ENCODE peak calls at places on chromosomes 13 and 19, in seven cellular contexts. Y, F, B, N, Q, U and X are unnamed samples.

GRCh38 chr13:51192348-51192747 is 29.9 kb upstream of the FAM124A start:
- DNase-seq in Y (peak; percentile 6), F (no peak), B (no peak), N (no peak), Q (no peak), U (no peak), X (no peak)

GRCh38 chr19:6639439-6639838 is 30.5 kb downstream of the TNFSF14 start:
- DNase-seq in Y (peak; percentile 5), F (no peak), B (no peak), N (no peak), Q (no peak), U (no peak), X (no peak)

GRCh38 chr13:97072297-97072696 is 78.0 kb upstream of the OXGR1 start:
- DNase-seq in Y (no peak), F (no peak), B (no peak), N (no peak), Q (no peak), U (no peak), X (no peak)

GRCh38 chr13:95641961-95642621 is 2.4 kb downstream of the DZIP1 start:
- DNase-seq in Y (peak; percentile 31), F (peak; percentile 80), B (peak; percentile 50), N (no peak), Q (no peak), U (no peak), X (no peak)

GRCh38 chr19:48487944-48488343 is 18.8 kb downstream of the CYTH2 start:
- DNase-seq in Y (no peak), F (no peak), B (peak; percentile 91), N (peak; percentile 90), Q (peak; percentile 81), U (no peak), X (peak; percentile 93)

GRCh38 chr13:107881362-107881761 is 334.0 kb downstream of the LIG4 start:
- DNase-seq in Y (no peak), F (no peak), B (no peak), N (no peak), Q (no peak), U (no peak), X (no peak)

GRCh38 chr13:80873589-80873988 is 532.7 kb upstream of the SPRY2 start:
- DNase-seq in Y (no peak), F (no peak), B (peak; percentile 42), N (no peak), Q (no peak), U (no peak), X (no peak)

GRCh38 chr13:54433511-54434206 is 1405.0 kb downstream of the OLFM4 start:
- DNase-seq in Y (no peak), F (no peak), B (peak; percentile 47), N (no peak), Q (no peak), U (no peak), X (no peak)

GRCh38 chr13:29892149-29892548 is 41.7 kb upstream of the UBL3 start:
- DNase-seq in Y (no peak), F (no peak), B (no peak), N (no peak), Q (no peak), U (peak; percentile 64), X (no peak)

GRCh38 chr19:19062454-19063182 is 1.2 kb upstream of the SLC25A42 start:
- DNase-seq in Y (peak; percentile 11), F (no peak), B (no peak), N (no peak), Q (peak; percentile 52), U (no peak), X (peak; percentile 42)

GRCh38 chr13:108352599-108352998 is 83.1 kb downstream of the TNFSF13B start:
- DNase-seq in Y (no peak), F (no peak), B (no peak), N (no peak), Q (no peak), U (no peak), X (no peak)

GRCh38 chr19:52898101-52898500 is 666 bp upstream of the ZNF320 start:
- DNase-seq in Y (no peak), F (peak; percentile 41), B (no peak), N (no peak), Q (no peak), U (no peak), X (no peak)

GRCh38 chr13:29935309-29935981 is 85.0 kb upstream of the UBL3 start:
- DNase-seq in Y (no peak), F (no peak), B (peak; percentile 88), N (no peak), Q (no peak), U (no peak), X (no peak)

GRCh38 chr19:49094505-49095482 is 9.5 kb downstream of the SNRNP70 start:
- DNase-seq in Y (no peak), F (no peak), B (no peak), N (no peak), Q (no peak), U (no peak), X (no peak)

GRCh38 chr13:94110011-94110410 is 369.5 kb downstream of the DCT start:
- DNase-seq in Y (no peak), F (no peak), B (no peak), N (no peak), Q (no peak), U (no peak), X (no peak)

GRCh38 chr19:29003641-29004409 is 209.1 kb downstream of the UQCRFS1 start:
- DNase-seq in Y (no peak), F (peak; percentile 60), B (no peak), N (no peak), Q (no peak), U (no peak), X (no peak)

GRCh38 chr13:46386996-46387851 is at the start of gene RUBCNL:
- DNase-seq in Y (peak; percentile 9), F (peak; percentile 84), B (peak; percentile 86), N (peak; percentile 26), Q (peak; percentile 82), U (no peak), X (peak; percentile 75)

GRCh38 chr19:7252364-7252763 is 41.9 kb downstream of the INSR start:
- DNase-seq in Y (no peak), F (no peak), B (no peak), N (no peak), Q (no peak), U (no peak), X (no peak)

GRCh38 chr19:23528376-23528775 is 133.1 kb upstream of the ZNF91 start:
- DNase-seq in Y (no peak), F (no peak), B (no peak), N (no peak), Q (peak; percentile 84), U (no peak), X (peak; percentile 76)

GRCh38 chr13:61286148-61286745 is 129.4 kb downstream of the PCDH20 start:
- DNase-seq in Y (no peak), F (peak; percentile 53), B (no peak), N (peak; percentile 16), Q (peak; percentile 24), U (no peak), X (no peak)

GRCh38 chr13:65990684-65991083 is 1239.5 kb downstream of the PCDH9 start:
- DNase-seq in Y (no peak), F (no peak), B (no peak), N (no peak), Q (peak; percentile 33), U (no peak), X (no peak)

GRCh38 chr13:79724348-79725103 is 243.6 kb downstream of the NDFIP2 start:
- DNase-seq in Y (no peak), F (no peak), B (peak; percentile 50), N (no peak), Q (peak; percentile 72), U (no peak), X (no peak)

GRCh38 chr19:39677931-39678889 is 22.5 kb downstream of the LGALS16 start:
- DNase-seq in Y (no peak), F (no peak), B (no peak), N (no peak), Q (no peak), U (no peak), X (peak; percentile 20)

GRCh38 chr13:83065136-83065535 is 817.1 kb downstream of the SLITRK1 start:
- DNase-seq in Y (peak; percentile 15), F (no peak), B (no peak), N (no peak), Q (peak; percentile 13), U (no peak), X (peak; percentile 0)
- TF ChIP-seq CTCF in Y (no peak), F (no peak), B (no peak), N (no peak), Q (no peak), U (no peak), X (no peak)

GRCh38 chr13:48397744-48398143 is 15.2 kb downstream of the LPAR6 start:
- DNase-seq in Y (no peak), F (no peak), B (no peak), N (no peak), Q (no peak), U (no peak), X (no peak)
- H3K27ac ChIP-seq in Y (no peak overlapping the region), F (no peak overlapping the region), B (no peak overlapping the region), N (no peak overlapping the region), Q (no peak overlapping the region), U (no peak overlapping the region), X (no peak overlapping the region)

DNA sequence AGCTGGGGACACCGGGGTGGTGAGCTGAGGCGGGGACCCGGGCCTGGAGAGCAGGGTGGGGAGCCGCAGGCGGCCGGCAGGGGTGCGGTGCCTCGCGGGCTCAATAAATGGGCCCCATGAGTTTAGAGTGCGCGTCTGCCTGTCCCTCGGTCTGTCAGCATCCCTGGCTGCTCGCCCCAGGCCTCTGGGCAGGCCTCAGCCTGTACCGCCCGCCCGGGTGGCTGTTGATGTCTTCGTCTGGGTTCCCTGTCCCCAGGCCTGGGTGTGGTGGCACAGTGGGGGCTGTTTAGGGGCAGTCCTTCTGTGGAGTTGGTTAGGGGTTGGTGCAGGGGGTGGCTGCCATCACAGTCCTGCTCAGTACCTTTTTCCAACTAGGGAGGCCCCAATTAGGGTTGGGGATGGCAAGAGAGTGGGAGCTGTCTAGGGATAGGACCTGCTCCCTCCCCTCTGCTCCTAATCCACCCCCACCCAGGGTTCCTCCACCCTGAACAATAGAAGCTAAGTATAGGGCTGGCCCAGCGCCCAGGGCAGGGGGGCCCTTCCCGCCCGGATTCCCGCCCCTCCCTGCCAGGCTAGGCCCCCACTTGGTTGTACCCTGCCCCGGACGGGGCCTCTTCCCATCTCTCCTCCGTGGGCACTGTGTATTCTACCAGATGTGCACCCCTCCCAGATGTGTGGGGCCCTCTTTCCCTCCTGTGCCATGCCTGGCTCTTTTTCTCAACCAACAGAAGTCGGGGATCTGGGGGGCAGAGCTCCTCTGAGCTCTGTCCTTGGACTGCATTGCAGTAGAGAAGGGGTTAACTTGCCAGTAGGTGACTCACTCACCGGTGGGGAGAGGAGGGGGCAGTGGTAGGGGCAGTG is 12.4 kb downstream of the CIC start:
- DNase-seq in Y (no peak), F (peak; percentile 58), B (peak; percentile 64), N (no peak), Q (peak; percentile 61), U (peak; percentile 59), X (peak; percentile 56)
- TF ChIP-seq CTCF in Y (no peak), F (no peak), B (no peak), N (no peak), Q (no peak), U (no peak), X (no peak)

DNA sequence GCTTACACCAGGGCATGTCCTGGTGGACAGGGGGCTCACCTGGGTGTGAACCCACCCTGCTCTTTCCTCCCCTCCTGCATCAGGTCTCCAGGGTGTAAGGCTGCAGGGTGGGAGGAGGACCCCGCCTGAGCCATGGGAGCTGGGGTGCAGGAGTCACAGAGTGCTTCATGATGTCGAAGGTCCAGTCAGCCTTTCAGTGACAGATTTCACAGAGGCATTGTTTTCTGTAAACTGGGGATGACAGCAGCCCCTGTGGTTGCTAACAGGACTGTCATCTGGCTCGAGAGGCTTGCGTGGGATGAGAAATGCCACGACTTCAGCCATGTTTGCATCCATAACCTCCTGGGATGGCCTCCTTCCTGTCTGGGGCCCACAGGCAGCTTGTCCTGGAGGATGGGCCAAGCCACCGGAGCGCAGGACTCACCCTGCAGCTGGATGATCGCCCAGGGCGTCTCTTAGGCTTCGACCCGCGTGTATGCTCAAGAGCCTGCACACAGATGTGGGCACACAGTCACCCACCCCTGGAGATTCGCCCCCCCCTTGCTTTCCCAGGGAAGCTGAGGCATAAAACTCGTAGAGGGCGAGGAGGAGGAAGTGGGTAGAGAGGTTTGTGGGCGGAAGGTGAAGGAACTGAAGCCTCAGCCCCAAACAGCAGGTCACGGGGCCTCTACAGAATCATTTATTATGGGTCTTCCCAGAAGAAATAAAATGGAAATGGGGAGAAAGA is 4.9 kb downstream of the NANOS3 start:
- DNase-seq in Y (no peak), F (peak; percentile 29), B (peak; percentile 79), N (no peak), Q (no peak), U (no peak), X (no peak)
- H3K27ac ChIP-seq in Y (no peak overlapping the region), F (no peak overlapping the region), B (peak overlapping the region; percentile 91), N (peak overlapping the region; percentile 79), Q (no peak overlapping the region), U (peak overlapping the region; percentile 71), X (peak overlapping the region; percentile 83)